ENCODE peak calls at places on chromosomes 6 and 20, in nine cellular contexts. One of them, this sample, is unnamed.

GRCh38 chr6:130993292-130993765 is 69.7 kb downstream of the EPB41L2 start:
- DNase-seq in GM13976: no peak
- DNase-seq in endothelial cell: no peak
- DNase-seq in Panc1: no peak
- DNase-seq in activated B cell treated with CpG ODN at 0.5 μM for 24 hours: no peak
- DNase-seq in mesothelial cell of epicardium: no peak
- DNase-seq in Calu3: no peak
- DNase-seq in SK-N-SH: no peak
- DNase-seq in IMR-90: no peak
- DNase-seq in this sample: no peak

GRCh38 chr6:149988550-149989336 is 25.0 kb downstream of the ULBP1 start:
- DNase-seq in GM13976: no peak
- DNase-seq in endothelial cell: no peak
- DNase-seq in Panc1: no peak
- DNase-seq in activated B cell treated with CpG ODN at 0.5 μM for 24 hours: no peak
- DNase-seq in mesothelial cell of epicardium: peak
- DNase-seq in Calu3: no peak
- DNase-seq in SK-N-SH: no peak
- DNase-seq in IMR-90: no peak
- DNase-seq in this sample: no peak

GRCh38 chr20:52959125-52959524 is 13.0 kb upstream of the TSHZ2 start:
- DNase-seq in GM13976: no peak
- DNase-seq in endothelial cell: no peak
- DNase-seq in Panc1: no peak
- DNase-seq in activated B cell treated with CpG ODN at 0.5 μM for 24 hours: no peak
- DNase-seq in mesothelial cell of epicardium: no peak
- DNase-seq in Calu3: no peak
- DNase-seq in SK-N-SH: peak
- DNase-seq in IMR-90: no peak
- DNase-seq in this sample: no peak

GRCh38 chr6:138410972-138411667 is 7.1 kb downstream of the HEBP2 start:
- DNase-seq in GM13976: peak
- DNase-seq in endothelial cell: no peak
- DNase-seq in Panc1: peak
- DNase-seq in activated B cell treated with CpG ODN at 0.5 μM for 24 hours: no peak
- DNase-seq in mesothelial cell of epicardium: no peak
- DNase-seq in Calu3: no peak
- DNase-seq in SK-N-SH: no peak
- DNase-seq in IMR-90: peak
- DNase-seq in this sample: no peak

GRCh38 chr6:15058200-15059070 is 187.4 kb upstream of the JARID2 start:
- DNase-seq in GM13976: no peak
- DNase-seq in endothelial cell: no peak
- DNase-seq in Panc1: no peak
- DNase-seq in activated B cell treated with CpG ODN at 0.5 μM for 24 hours: no peak
- DNase-seq in mesothelial cell of epicardium: no peak
- DNase-seq in Calu3: no peak
- DNase-seq in SK-N-SH: peak
- DNase-seq in IMR-90: no peak
- DNase-seq in this sample: no peak

GRCh38 chr6:110813813-110814487 is 1.3 kb downstream of the CDK19 start:
- DNase-seq in GM13976: no peak
- DNase-seq in endothelial cell: no peak
- DNase-seq in Panc1: no peak
- DNase-seq in activated B cell treated with CpG ODN at 0.5 μM for 24 hours: no peak
- DNase-seq in mesothelial cell of epicardium: no peak
- DNase-seq in Calu3: peak
- DNase-seq in SK-N-SH: peak
- DNase-seq in IMR-90: no peak
- DNase-seq in this sample: no peak

GRCh38 chr6:89050155-89050554 is 30.4 kb upstream of the PNRC1 start:
- DNase-seq in GM13976: no peak
- DNase-seq in endothelial cell: no peak
- DNase-seq in Panc1: no peak
- DNase-seq in activated B cell treated with CpG ODN at 0.5 μM for 24 hours: no peak
- DNase-seq in mesothelial cell of epicardium: no peak
- DNase-seq in Calu3: no peak
- DNase-seq in SK-N-SH: no peak
- DNase-seq in IMR-90: peak
- DNase-seq in this sample: no peak

GRCh38 chr6:55868910-55869479 is 6.4 kb downstream of the BMP5 start:
- DNase-seq in GM13976: peak
- DNase-seq in endothelial cell: no peak
- DNase-seq in Panc1: peak
- DNase-seq in activated B cell treated with CpG ODN at 0.5 μM for 24 hours: no peak
- DNase-seq in mesothelial cell of epicardium: peak
- DNase-seq in Calu3: peak
- DNase-seq in SK-N-SH: no peak
- DNase-seq in IMR-90: peak
- DNase-seq in this sample: no peak

GRCh38 chr20:32909896-32910571 is 51.3 kb downstream of the EFCAB8 start:
- DNase-seq in GM13976: no peak
- DNase-seq in endothelial cell: no peak
- DNase-seq in Panc1: no peak
- DNase-seq in activated B cell treated with CpG ODN at 0.5 μM for 24 hours: no peak
- DNase-seq in mesothelial cell of epicardium: no peak
- DNase-seq in Calu3: no peak
- DNase-seq in SK-N-SH: no peak
- DNase-seq in IMR-90: no peak
- DNase-seq in this sample: no peak

GRCh38 chr20:4740774-4741431 is 19.2 kb downstream of the PRND start:
- DNase-seq in GM13976: no peak
- DNase-seq in endothelial cell: peak
- DNase-seq in Panc1: no peak
- DNase-seq in activated B cell treated with CpG ODN at 0.5 μM for 24 hours: peak
- DNase-seq in mesothelial cell of epicardium: peak
- DNase-seq in Calu3: peak
- DNase-seq in SK-N-SH: peak
- DNase-seq in IMR-90: peak
- DNase-seq in this sample: peak

GRCh38 chr6:343226-343935 is 48.2 kb upstream of the IRF4 start:
- DNase-seq in GM13976: no peak
- DNase-seq in endothelial cell: no peak
- DNase-seq in Panc1: no peak
- DNase-seq in activated B cell treated with CpG ODN at 0.5 μM for 24 hours: no peak
- DNase-seq in mesothelial cell of epicardium: no peak
- DNase-seq in Calu3: no peak
- DNase-seq in SK-N-SH: no peak
- DNase-seq in IMR-90: no peak
- DNase-seq in this sample: no peak

GRCh38 chr6:45715508-45715803 is 300.2 kb downstream of the CLIC5 start:
- DNase-seq in GM13976: no peak
- DNase-seq in endothelial cell: no peak
- DNase-seq in Panc1: no peak
- DNase-seq in activated B cell treated with CpG ODN at 0.5 μM for 24 hours: no peak
- DNase-seq in mesothelial cell of epicardium: no peak
- DNase-seq in Calu3: no peak
- DNase-seq in SK-N-SH: no peak
- DNase-seq in IMR-90: no peak
- DNase-seq in this sample: no peak

GRCh38 chr6:137926207-137926731 is 59.2 kb downstream of the TNFAIP3 start:
- DNase-seq in GM13976: no peak
- DNase-seq in endothelial cell: no peak
- DNase-seq in Panc1: no peak
- DNase-seq in activated B cell treated with CpG ODN at 0.5 μM for 24 hours: no peak
- DNase-seq in mesothelial cell of epicardium: no peak
- DNase-seq in Calu3: peak
- DNase-seq in SK-N-SH: no peak
- DNase-seq in IMR-90: peak
- DNase-seq in this sample: no peak

DNA sequence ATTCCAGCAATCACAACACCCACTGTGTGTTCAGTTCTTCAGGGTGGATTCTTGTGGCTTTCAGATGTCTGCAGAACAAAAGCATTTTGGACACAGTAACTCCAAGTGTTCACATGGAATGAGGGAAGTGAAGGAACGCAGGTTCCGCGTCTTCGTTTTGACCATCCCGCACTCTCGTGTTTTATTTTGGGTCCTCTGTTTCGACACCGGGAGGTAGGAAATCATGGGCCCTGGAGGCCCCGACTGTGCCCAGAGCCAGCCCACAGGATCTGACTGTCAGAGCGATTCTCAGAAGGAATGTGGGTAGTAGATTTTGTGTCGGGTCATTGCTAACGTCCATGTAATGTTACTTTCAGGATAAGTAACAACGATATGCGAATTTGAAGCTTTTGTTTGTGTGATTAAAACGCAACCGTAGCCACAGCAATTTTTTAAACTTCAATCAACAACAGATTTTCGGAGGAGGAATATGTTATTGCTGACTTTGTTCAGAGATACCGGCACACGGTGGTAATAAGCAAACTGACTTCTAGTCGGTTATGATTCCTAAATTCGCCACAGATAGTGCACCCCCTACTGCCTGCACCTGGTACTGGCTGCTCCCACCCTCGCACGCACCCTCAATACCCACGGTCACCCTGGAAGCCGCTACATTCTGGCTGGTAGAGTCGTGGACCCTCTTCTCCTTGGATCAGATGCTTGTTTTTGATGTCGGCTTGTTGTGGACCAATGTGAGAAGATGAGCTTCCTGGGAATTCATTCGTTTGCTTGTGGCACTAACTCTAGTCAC is 10.5 kb downstream of the NPEPL1 start:
- DNase-seq in GM13976: no peak
- DNase-seq in endothelial cell: no peak
- DNase-seq in Panc1: no peak
- DNase-seq in activated B cell treated with CpG ODN at 0.5 μM for 24 hours: no peak
- DNase-seq in mesothelial cell of epicardium: peak
- DNase-seq in Calu3: no peak
- DNase-seq in SK-N-SH: no peak
- DNase-seq in IMR-90: no peak
- DNase-seq in this sample: no peak
- TF ChIP-seq CTCF in GM13976: no peak
- TF ChIP-seq CTCF in endothelial cell: peak
- TF ChIP-seq CTCF in Panc1: no peak
- TF ChIP-seq CTCF in activated B cell treated with CpG ODN at 0.5 μM for 24 hours: no peak
- TF ChIP-seq CTCF in mesothelial cell of epicardium: no peak
- TF ChIP-seq CTCF in Calu3: peak
- TF ChIP-seq CTCF in SK-N-SH: peak
- TF ChIP-seq CTCF in IMR-90: no peak
- TF ChIP-seq CTCF in this sample: peak

DNA sequence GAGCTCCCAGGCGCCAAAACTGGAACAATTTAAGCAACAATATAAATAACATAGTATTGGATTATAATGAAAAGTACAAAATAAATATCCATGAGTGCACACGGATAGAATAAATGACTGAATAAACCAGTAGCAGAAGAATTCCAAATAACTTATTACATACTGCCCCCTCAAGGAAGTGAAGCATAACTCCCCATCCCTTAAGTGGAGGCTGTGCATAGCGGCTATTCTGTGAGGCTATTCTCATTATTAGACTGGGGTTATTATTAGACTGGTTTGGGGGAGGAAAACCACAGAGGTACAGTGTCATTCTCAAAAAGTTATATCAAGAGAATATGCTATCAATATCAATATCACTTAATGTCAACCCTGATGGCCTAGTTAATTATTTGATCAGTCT is 94.4 kb upstream of the SIRPA start:
- DNase-seq in GM13976: peak
- DNase-seq in endothelial cell: no peak
- DNase-seq in Panc1: no peak
- DNase-seq in activated B cell treated with CpG ODN at 0.5 μM for 24 hours: no peak
- DNase-seq in mesothelial cell of epicardium: no peak
- DNase-seq in Calu3: no peak
- DNase-seq in SK-N-SH: peak
- DNase-seq in IMR-90: peak
- DNase-seq in this sample: no peak
- TF ChIP-seq CTCF in GM13976: no peak
- TF ChIP-seq CTCF in endothelial cell: peak
- TF ChIP-seq CTCF in Panc1: peak
- TF ChIP-seq CTCF in activated B cell treated with CpG ODN at 0.5 μM for 24 hours: no peak
- TF ChIP-seq CTCF in mesothelial cell of epicardium: no peak
- TF ChIP-seq CTCF in Calu3: no peak
- TF ChIP-seq CTCF in SK-N-SH: peak
- TF ChIP-seq CTCF in IMR-90: peak
- TF ChIP-seq CTCF in this sample: peak

DNA sequence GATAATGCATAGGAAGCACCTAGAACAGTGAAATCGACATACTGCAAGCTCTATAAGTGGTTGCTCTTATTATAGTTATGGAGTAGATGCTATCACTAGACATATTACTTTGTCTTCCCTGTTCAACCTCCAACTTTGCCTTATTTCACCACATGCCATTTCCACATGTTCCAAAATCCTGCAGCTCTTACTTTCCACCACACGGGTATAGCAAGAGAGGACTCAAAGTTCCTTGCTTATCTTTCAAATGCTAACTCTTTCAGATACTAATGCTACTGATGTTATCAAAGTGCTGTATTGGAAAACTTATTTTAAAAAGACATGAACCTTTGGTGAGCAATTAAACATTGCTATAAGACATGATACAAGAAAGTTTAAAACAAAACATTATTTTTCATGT is 1130.1 kb downstream of the HACE1 start:
- DNase-seq in GM13976: no peak
- DNase-seq in endothelial cell: no peak
- DNase-seq in Panc1: no peak
- DNase-seq in activated B cell treated with CpG ODN at 0.5 μM for 24 hours: no peak
- DNase-seq in mesothelial cell of epicardium: no peak
- DNase-seq in Calu3: no peak
- DNase-seq in SK-N-SH: no peak
- DNase-seq in IMR-90: no peak
- DNase-seq in this sample: no peak
- TF ChIP-seq CTCF in GM13976: no peak
- TF ChIP-seq CTCF in endothelial cell: no peak
- TF ChIP-seq CTCF in Panc1: no peak
- TF ChIP-seq CTCF in activated B cell treated with CpG ODN at 0.5 μM for 24 hours: no peak
- TF ChIP-seq CTCF in mesothelial cell of epicardium: no peak
- TF ChIP-seq CTCF in Calu3: no peak
- TF ChIP-seq CTCF in SK-N-SH: no peak
- TF ChIP-seq CTCF in IMR-90: no peak
- TF ChIP-seq CTCF in this sample: peak

GRCh38 chr6:157272866-157273755 is 50.2 kb downstream of the TMEM242 start:
- DNase-seq in GM13976: no peak
- DNase-seq in endothelial cell: no peak
- DNase-seq in Panc1: no peak
- DNase-seq in activated B cell treated with CpG ODN at 0.5 μM for 24 hours: peak
- DNase-seq in mesothelial cell of epicardium: no peak
- DNase-seq in Calu3: no peak
- DNase-seq in SK-N-SH: no peak
- DNase-seq in IMR-90: no peak
- DNase-seq in this sample: no peak

GRCh38 chr6:157276134-157276532 is 47.2 kb downstream of the TMEM242 start:
- DNase-seq in GM13976: no peak
- DNase-seq in endothelial cell: no peak
- DNase-seq in Panc1: no peak
- DNase-seq in activated B cell treated with CpG ODN at 0.5 μM for 24 hours: no peak
- DNase-seq in mesothelial cell of epicardium: no peak
- DNase-seq in Calu3: no peak
- DNase-seq in SK-N-SH: no peak
- DNase-seq in IMR-90: no peak
- DNase-seq in this sample: no peak

GRCh38 chr6:157274116-157274470 is 49.2 kb downstream of the TMEM242 start:
- DNase-seq in GM13976: no peak
- DNase-seq in endothelial cell: no peak
- DNase-seq in Panc1: no peak
- DNase-seq in activated B cell treated with CpG ODN at 0.5 μM for 24 hours: no peak
- DNase-seq in mesothelial cell of epicardium: no peak
- DNase-seq in Calu3: no peak
- DNase-seq in SK-N-SH: no peak
- DNase-seq in IMR-90: no peak
- DNase-seq in this sample: no peak

GRCh38 chr6:157273756-157274088 is 49.6 kb downstream of the TMEM242 start:
- DNase-seq in GM13976: peak
- DNase-seq in endothelial cell: peak
- DNase-seq in Panc1: no peak
- DNase-seq in activated B cell treated with CpG ODN at 0.5 μM for 24 hours: peak
- DNase-seq in mesothelial cell of epicardium: peak
- DNase-seq in Calu3: peak
- DNase-seq in SK-N-SH: peak
- DNase-seq in IMR-90: peak
- DNase-seq in this sample: no peak

GRCh38 chr6:157274471-157275226 is 48.7 kb downstream of the TMEM242 start:
- DNase-seq in GM13976: peak
- DNase-seq in endothelial cell: peak
- DNase-seq in Panc1: no peak
- DNase-seq in activated B cell treated with CpG ODN at 0.5 μM for 24 hours: peak
- DNase-seq in mesothelial cell of epicardium: peak
- DNase-seq in Calu3: peak
- DNase-seq in SK-N-SH: peak
- DNase-seq in IMR-90: peak
- DNase-seq in this sample: peak
- TF ChIP-seq CTCF in GM13976: peak
- TF ChIP-seq CTCF in endothelial cell: peak
- TF ChIP-seq CTCF in Panc1: peak
- TF ChIP-seq CTCF in activated B cell treated with CpG ODN at 0.5 μM for 24 hours: no peak
- TF ChIP-seq CTCF in mesothelial cell of epicardium: peak
- TF ChIP-seq CTCF in Calu3: peak
- TF ChIP-seq CTCF in SK-N-SH: peak
- TF ChIP-seq CTCF in IMR-90: peak
- TF ChIP-seq CTCF in this sample: peak